ENCODE peak calls at places on chromosome 2, in six cellular contexts. One of them, this sample, is unnamed.

GRCh38 chr2:240627736-240628506 is 2.6 kb downstream of the GPR35 start:
- DNase-seq in NCI-H1694 treated with DMSO at 0.1 percent for 48 hours: no peak
- DNase-seq in GM20000: no peak
- DNase-seq in iPS-NIHi11: no peak
- DNase-seq in activated naive CD8-positive, alpha-beta T cell treated with anti-CD3 and anti-CD28 coated beads, Interleukin-2, amount 50 U/mL, for 16 hours: no peak
- DNase-seq in suprapubic skin: peak
- DNase-seq in this sample: no peak

GRCh38 chr2:159243521-159243920 is 43.0 kb downstream of the WDSUB1 start:
- DNase-seq in iPS-NIHi11: no peak
- DNase-seq in activated naive CD8-positive, alpha-beta T cell treated with anti-CD3 and anti-CD28 coated beads, Interleukin-2, amount 50 U/mL, for 16 hours: no peak
- DNase-seq in NCI-H1694 treated with DMSO at 0.1 percent for 48 hours: no peak
- DNase-seq in GM20000: no peak
- DNase-seq in suprapubic skin: no peak
- DNase-seq in this sample: no peak

GRCh38 chr2:16664052-16664731 is 1.4 kb downstream of the CYRIA start:
- DNase-seq in suprapubic skin: no peak
- DNase-seq in activated naive CD8-positive, alpha-beta T cell treated with anti-CD3 and anti-CD28 coated beads, Interleukin-2, amount 50 U/mL, for 16 hours: no peak
- DNase-seq in GM20000: peak
- DNase-seq in iPS-NIHi11: no peak
- DNase-seq in NCI-H1694 treated with DMSO at 0.1 percent for 48 hours: no peak
- DNase-seq in this sample: no peak

GRCh38 chr2:100006516-100006915 is 135.9 kb downstream of the AFF3 start:
- DNase-seq in NCI-H1694 treated with DMSO at 0.1 percent for 48 hours: no peak
- DNase-seq in iPS-NIHi11: no peak
- DNase-seq in suprapubic skin: no peak
- DNase-seq in GM20000: no peak
- DNase-seq in activated naive CD8-positive, alpha-beta T cell treated with anti-CD3 and anti-CD28 coated beads, Interleukin-2, amount 50 U/mL, for 16 hours: no peak
- DNase-seq in this sample: no peak

GRCh38 chr2:66849128-66849527 is 414.2 kb downstream of the MEIS1 start:
- DNase-seq in suprapubic skin: no peak
- DNase-seq in NCI-H1694 treated with DMSO at 0.1 percent for 48 hours: no peak
- DNase-seq in iPS-NIHi11: no peak
- DNase-seq in GM20000: no peak
- DNase-seq in activated naive CD8-positive, alpha-beta T cell treated with anti-CD3 and anti-CD28 coated beads, Interleukin-2, amount 50 U/mL, for 16 hours: no peak
- DNase-seq in this sample: no peak

GRCh38 chr2:23905155-23905554 is 21.8 kb downstream of the ATAD2B start:
- DNase-seq in iPS-NIHi11: no peak
- DNase-seq in activated naive CD8-positive, alpha-beta T cell treated with anti-CD3 and anti-CD28 coated beads, Interleukin-2, amount 50 U/mL, for 16 hours: no peak
- DNase-seq in GM20000: no peak
- DNase-seq in suprapubic skin: no peak
- DNase-seq in NCI-H1694 treated with DMSO at 0.1 percent for 48 hours: no peak
- DNase-seq in this sample: no peak

GRCh38 chr2:231037202-231037730 is at the start of gene C2orf72:
- DNase-seq in activated naive CD8-positive, alpha-beta T cell treated with anti-CD3 and anti-CD28 coated beads, Interleukin-2, amount 50 U/mL, for 16 hours: no peak
- DNase-seq in iPS-NIHi11: peak
- DNase-seq in GM20000: peak
- DNase-seq in suprapubic skin: no peak
- DNase-seq in NCI-H1694 treated with DMSO at 0.1 percent for 48 hours: peak
- DNase-seq in this sample: no peak

GRCh38 chr2:120430501-120430830 is 84.5 kb downstream of the INHBB start:
- DNase-seq in GM20000: no peak
- DNase-seq in activated naive CD8-positive, alpha-beta T cell treated with anti-CD3 and anti-CD28 coated beads, Interleukin-2, amount 50 U/mL, for 16 hours: no peak
- DNase-seq in iPS-NIHi11: no peak
- DNase-seq in suprapubic skin: no peak
- DNase-seq in NCI-H1694 treated with DMSO at 0.1 percent for 48 hours: no peak
- DNase-seq in this sample: no peak

GRCh38 chr2:47334356-47335136 is 68.4 kb upstream of the MSH2 start:
- DNase-seq in activated naive CD8-positive, alpha-beta T cell treated with anti-CD3 and anti-CD28 coated beads, Interleukin-2, amount 50 U/mL, for 16 hours: no peak
- DNase-seq in NCI-H1694 treated with DMSO at 0.1 percent for 48 hours: no peak
- DNase-seq in GM20000: no peak
- DNase-seq in iPS-NIHi11: no peak
- DNase-seq in suprapubic skin: no peak
- DNase-seq in this sample: peak

GRCh38 chr2:96143231-96143847 is 1.9 kb downstream of the DUSP2 start:
- DNase-seq in iPS-NIHi11: no peak
- DNase-seq in GM20000: no peak
- DNase-seq in activated naive CD8-positive, alpha-beta T cell treated with anti-CD3 and anti-CD28 coated beads, Interleukin-2, amount 50 U/mL, for 16 hours: no peak
- DNase-seq in suprapubic skin: no peak
- DNase-seq in NCI-H1694 treated with DMSO at 0.1 percent for 48 hours: no peak
- DNase-seq in this sample: no peak

GRCh38 chr2:121334581-121335293 is 49.7 kb upstream of the TFCP2L1 start:
- DNase-seq in GM20000: no peak
- DNase-seq in suprapubic skin: peak
- DNase-seq in activated naive CD8-positive, alpha-beta T cell treated with anti-CD3 and anti-CD28 coated beads, Interleukin-2, amount 50 U/mL, for 16 hours: no peak
- DNase-seq in NCI-H1694 treated with DMSO at 0.1 percent for 48 hours: no peak
- DNase-seq in iPS-NIHi11: peak
- DNase-seq in this sample: no peak

GRCh38 chr2:128271891-128272585 is 46.6 kb downstream of the HS6ST1 start:
- DNase-seq in activated naive CD8-positive, alpha-beta T cell treated with anti-CD3 and anti-CD28 coated beads, Interleukin-2, amount 50 U/mL, for 16 hours: no peak
- DNase-seq in iPS-NIHi11: no peak
- DNase-seq in GM20000: no peak
- DNase-seq in NCI-H1694 treated with DMSO at 0.1 percent for 48 hours: no peak
- DNase-seq in suprapubic skin: peak
- DNase-seq in this sample: no peak

GRCh38 chr2:193502363-193503035 is 1307.8 kb upstream of the TMEFF2 start:
- DNase-seq in GM20000: peak
- DNase-seq in iPS-NIHi11: peak
- DNase-seq in suprapubic skin: no peak
- DNase-seq in NCI-H1694 treated with DMSO at 0.1 percent for 48 hours: peak
- DNase-seq in activated naive CD8-positive, alpha-beta T cell treated with anti-CD3 and anti-CD28 coated beads, Interleukin-2, amount 50 U/mL, for 16 hours: no peak
- DNase-seq in this sample: no peak

GRCh38 chr2:146220957-146221356 is 1623.9 kb upstream of the ACVR2A start:
- DNase-seq in GM20000: no peak
- DNase-seq in suprapubic skin: no peak
- DNase-seq in iPS-NIHi11: no peak
- DNase-seq in NCI-H1694 treated with DMSO at 0.1 percent for 48 hours: no peak
- DNase-seq in activated naive CD8-positive, alpha-beta T cell treated with anti-CD3 and anti-CD28 coated beads, Interleukin-2, amount 50 U/mL, for 16 hours: no peak
- DNase-seq in this sample: no peak

This sample was measured in MM.1S.